ENCODE peak calls at places on chromosomes 13 and 19, in five cellular contexts. One of them, this sample, is unnamed.

GRCh38 chr13:47549219-47549752 is 451.8 kb downstream of the SUCLA2 start:
- DNase-seq in stomach: no peak
- DNase-seq in heart right ventricle: no peak
- DNase-seq in GM23338: peak; percentile 62
- DNase-seq in bronchial epithelial cell: no peak
- DNase-seq in this sample: no peak

GRCh38 chr19:15161028-15161984 is 39.5 kb downstream of the NOTCH3 start:
- DNase-seq in bronchial epithelial cell: no peak
- DNase-seq in GM23338: peak; percentile 38
- DNase-seq in stomach: no peak
- DNase-seq in heart right ventricle: no peak
- DNase-seq in this sample: no peak

GRCh38 chr19:54207908-54208783 is 7.5 kb downstream of the RPS9 start:
- DNase-seq in GM23338: no peak
- DNase-seq in stomach: peak; percentile 71
- DNase-seq in bronchial epithelial cell: peak; percentile 43
- DNase-seq in heart right ventricle: peak; percentile 78
- DNase-seq in this sample: peak; percentile 87

GRCh38 chr19:43839139-43839538 is 12.0 kb downstream of the ZNF283 start:
- DNase-seq in stomach: no peak
- DNase-seq in heart right ventricle: no peak
- DNase-seq in bronchial epithelial cell: no peak
- DNase-seq in GM23338: no peak
- DNase-seq in this sample: no peak

GRCh38 chr13:28375250-28375930 is 119.5 kb downstream of the FLT1 start:
- DNase-seq in bronchial epithelial cell: no peak
- DNase-seq in GM23338: no peak
- DNase-seq in heart right ventricle: no peak
- DNase-seq in stomach: no peak
- DNase-seq in this sample: no peak

GRCh38 chr13:39311619-39312018 is 273.4 kb downstream of the NHLRC3 start:
- DNase-seq in bronchial epithelial cell: no peak
- DNase-seq in GM23338: no peak
- DNase-seq in stomach: no peak
- DNase-seq in heart right ventricle: peak; percentile 42
- DNase-seq in this sample: no peak

GRCh38 chr13:111267205-111267604 is 53.2 kb upstream of the TEX29 start:
- DNase-seq in heart right ventricle: no peak
- DNase-seq in GM23338: no peak
- DNase-seq in bronchial epithelial cell: no peak
- DNase-seq in stomach: no peak
- DNase-seq in this sample: no peak

GRCh38 chr13:28313579-28313978 is 175.2 kb downstream of the PAN3 start:
- DNase-seq in bronchial epithelial cell: no peak
- DNase-seq in stomach: no peak
- DNase-seq in heart right ventricle: no peak
- DNase-seq in GM23338: peak; percentile 82
- DNase-seq in this sample: no peak

GRCh38 chr13:73602295-73602694 is 531.9 kb downstream of the KLF12 start:
- DNase-seq in bronchial epithelial cell: peak; percentile 87
- DNase-seq in GM23338: peak; percentile 22
- DNase-seq in stomach: no peak
- DNase-seq in heart right ventricle: no peak
- DNase-seq in this sample: no peak

GRCh38 chr13:22596157-22596863 is 584.5 kb upstream of the SGCG start:
- DNase-seq in GM23338: no peak
- DNase-seq in bronchial epithelial cell: no peak
- DNase-seq in stomach: no peak
- DNase-seq in heart right ventricle: no peak
- DNase-seq in this sample: no peak

GRCh38 chr13:63208811-63209210 is 1793.2 kb upstream of the PCDH20 start:
- DNase-seq in GM23338: no peak
- DNase-seq in stomach: no peak
- DNase-seq in bronchial epithelial cell: no peak
- DNase-seq in heart right ventricle: no peak
- DNase-seq in this sample: no peak

GRCh38 chr13:107866666-107867623 is 348.4 kb downstream of the LIG4 start:
- DNase-seq in GM23338: peak; percentile 64
- DNase-seq in heart right ventricle: no peak
- DNase-seq in bronchial epithelial cell: no peak
- DNase-seq in stomach: no peak
- DNase-seq in this sample: peak; percentile 66

GRCh38 chr13:112231451-112232083 is 144.6 kb upstream of the SPACA7 start:
- DNase-seq in GM23338: no peak
- DNase-seq in heart right ventricle: no peak
- DNase-seq in bronchial epithelial cell: no peak
- DNase-seq in stomach: no peak
- DNase-seq in this sample: peak; percentile 51

GRCh38 chr13:90453342-90453741 is 894.1 kb upstream of the MIR17HG start:
- DNase-seq in GM23338: no peak
- DNase-seq in stomach: no peak
- DNase-seq in heart right ventricle: no peak
- DNase-seq in bronchial epithelial cell: no peak
- DNase-seq in this sample: no peak

GRCh38 chr19:18903146-18904056 is 7.4 kb upstream of the CERS1 start:
- DNase-seq in GM23338: peak; percentile 21
- DNase-seq in heart right ventricle: no peak
- DNase-seq in bronchial epithelial cell: no peak
- DNase-seq in stomach: no peak
- DNase-seq in this sample: peak; percentile 52

GRCh38 chr19:7272856-7273578 is 21.2 kb downstream of the INSR start:
- DNase-seq in heart right ventricle: no peak
- DNase-seq in stomach: no peak
- DNase-seq in bronchial epithelial cell: no peak
- DNase-seq in GM23338: no peak
- DNase-seq in this sample: no peak

GRCh38 chr19:51548213-51548651 is 16.8 kb upstream of the SIGLEC6 start:
- DNase-seq in GM23338: no peak
- DNase-seq in heart right ventricle: no peak
- DNase-seq in stomach: no peak
- DNase-seq in bronchial epithelial cell: no peak
- DNase-seq in this sample: no peak

GRCh38 chr19:56091751-56092546 is 29.1 kb downstream of the ZNF787 start:
- DNase-seq in bronchial epithelial cell: no peak
- DNase-seq in stomach: no peak
- DNase-seq in heart right ventricle: no peak
- DNase-seq in GM23338: no peak
- DNase-seq in this sample: no peak

GRCh38 chr13:80224468-80224867 is 116.5 kb downstream of the SPRY2 start:
- DNase-seq in bronchial epithelial cell: peak; percentile 93
- DNase-seq in stomach: no peak
- DNase-seq in heart right ventricle: no peak
- DNase-seq in GM23338: no peak
- DNase-seq in this sample: no peak

GRCh38 chr13:80227645-80228044 is 113.3 kb downstream of the SPRY2 start:
- DNase-seq in GM23338: no peak
- DNase-seq in heart right ventricle: no peak
- DNase-seq in stomach: no peak
- DNase-seq in bronchial epithelial cell: no peak
- DNase-seq in this sample: no peak

GRCh38 chr13:80226645-80227044 is 114.3 kb downstream of the SPRY2 start:
- DNase-seq in heart right ventricle: no peak
- DNase-seq in stomach: no peak
- DNase-seq in bronchial epithelial cell: no peak
- DNase-seq in GM23338: no peak
- DNase-seq in this sample: no peak
- H3K4me3 ChIP-seq in heart right ventricle: no peak overlapping the region
- H3K4me3 ChIP-seq in stomach: no peak overlapping the region
- H3K4me3 ChIP-seq in bronchial epithelial cell: no peak overlapping the region
- H3K4me3 ChIP-seq in GM23338: no peak overlapping the region
- H3K4me3 ChIP-seq in this sample: no peak overlapping the region

GRCh38 chr13:43786472-43786765 is 353 bp downstream of the ENOX1 start:
- DNase-seq in stomach: no peak
- DNase-seq in heart right ventricle: no peak
- DNase-seq in GM23338: no peak
- DNase-seq in bronchial epithelial cell: no peak
- DNase-seq in this sample: no peak

GRCh38 chr13:43783820-43784219 is 3.0 kb downstream of the ENOX1 start:
- DNase-seq in stomach: no peak
- DNase-seq in GM23338: peak; percentile 66
- DNase-seq in bronchial epithelial cell: peak; percentile 67
- DNase-seq in heart right ventricle: peak; percentile 12
- DNase-seq in this sample: no peak

GRCh38 chr13:43784491-43784890 is 2.3 kb downstream of the ENOX1 start:
- DNase-seq in bronchial epithelial cell: no peak
- DNase-seq in GM23338: no peak
- DNase-seq in stomach: no peak
- DNase-seq in heart right ventricle: no peak
- DNase-seq in this sample: no peak

GRCh38 chr13:43785681-43786471 is 896 bp downstream of the ENOX1 start:
- DNase-seq in heart right ventricle: peak; percentile 88
- DNase-seq in bronchial epithelial cell: peak; percentile 50
- DNase-seq in stomach: peak; percentile 70
- DNase-seq in GM23338: peak; percentile 70
- DNase-seq in this sample: peak; percentile 70

GRCh38 chr13:43785166-43785680 is 1.5 kb downstream of the ENOX1 start:
- DNase-seq in bronchial epithelial cell: no peak
- DNase-seq in stomach: no peak
- DNase-seq in GM23338: peak; percentile 19
- DNase-seq in heart right ventricle: no peak
- DNase-seq in this sample: no peak
- H3K4me3 ChIP-seq in bronchial epithelial cell: peak overlapping the region; percentile 61
- H3K4me3 ChIP-seq in stomach: peak overlapping the region; percentile 74
- H3K4me3 ChIP-seq in GM23338: peak overlapping the region; percentile 72
- H3K4me3 ChIP-seq in heart right ventricle: no peak overlapping the region
- H3K4me3 ChIP-seq in this sample: peak overlapping the region; percentile 55

GRCh38 chr19:11265177-11265784 is 3.0 kb upstream of the DOCK6 start:
- DNase-seq in stomach: no peak
- DNase-seq in heart right ventricle: no peak
- DNase-seq in bronchial epithelial cell: no peak
- DNase-seq in GM23338: no peak
- DNase-seq in this sample: no peak
- H3K4me3 ChIP-seq in stomach: no peak overlapping the region
- H3K4me3 ChIP-seq in heart right ventricle: no peak overlapping the region
- H3K4me3 ChIP-seq in bronchial epithelial cell: no peak overlapping the region
- H3K4me3 ChIP-seq in GM23338: no peak overlapping the region
- H3K4me3 ChIP-seq in this sample: no peak overlapping the region

DNA sequence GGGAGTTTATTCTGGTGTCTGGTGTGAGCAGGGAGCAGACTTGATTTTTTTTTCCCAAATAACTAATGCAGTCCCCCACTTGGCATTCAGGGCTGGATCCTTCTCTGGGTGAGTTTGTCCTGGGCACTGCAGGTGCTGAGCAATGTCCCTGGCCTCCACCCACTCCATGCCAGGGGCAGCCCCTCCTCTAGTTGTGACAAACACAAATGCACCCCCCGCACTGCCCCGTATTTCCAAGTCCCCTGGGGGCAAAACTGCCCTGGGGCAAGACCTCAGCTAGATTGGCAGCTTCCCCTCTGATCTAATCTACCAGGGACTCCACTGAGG is 6.4 kb downstream of the MOB3A start:
- DNase-seq in heart right ventricle: no peak
- DNase-seq in bronchial epithelial cell: peak; percentile 16
- DNase-seq in GM23338: no peak
- DNase-seq in stomach: no peak
- DNase-seq in this sample: no peak
- H3K4me3 ChIP-seq in heart right ventricle: no peak overlapping the region
- H3K4me3 ChIP-seq in bronchial epithelial cell: peak overlapping the region; percentile 1
- H3K4me3 ChIP-seq in GM23338: no peak overlapping the region
- H3K4me3 ChIP-seq in stomach: no peak overlapping the region
- H3K4me3 ChIP-seq in this sample: no peak overlapping the region

GRCh38 chr13:103351035-103351828 is 285.0 kb upstream of the SLC10A2 start:
- DNase-seq in heart right ventricle: peak; percentile 13
- DNase-seq in GM23338: peak; percentile 62
- DNase-seq in stomach: no peak
- DNase-seq in bronchial epithelial cell: no peak
- DNase-seq in this sample: no peak
- H3K4me3 ChIP-seq in heart right ventricle: no peak overlapping the region
- H3K4me3 ChIP-seq in GM23338: peak overlapping the region; percentile 41
- H3K4me3 ChIP-seq in stomach: no peak overlapping the region
- H3K4me3 ChIP-seq in bronchial epithelial cell: no peak overlapping the region
- H3K4me3 ChIP-seq in this sample: no peak overlapping the region

DNA sequence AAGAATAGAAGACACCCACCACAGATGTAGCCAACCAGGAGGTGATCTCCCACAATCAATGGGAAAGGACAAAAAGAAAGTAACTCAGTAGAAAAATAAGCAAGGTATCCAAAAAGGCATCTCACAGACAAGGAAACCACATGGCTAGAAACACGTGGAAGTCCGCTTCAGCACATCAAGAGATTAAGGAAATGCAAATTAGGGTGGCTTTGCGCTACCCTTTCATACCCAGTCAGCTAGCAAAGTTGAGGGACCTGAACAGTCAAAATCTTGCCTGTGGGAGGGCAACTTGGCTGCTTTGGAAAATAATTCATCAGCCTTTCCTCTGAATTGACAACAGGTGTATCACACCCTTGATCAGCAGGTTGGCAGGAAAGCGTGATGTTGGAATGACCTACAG is 11.6 kb upstream of the UQCR11 start:
- DNase-seq in heart right ventricle: no peak
- DNase-seq in GM23338: no peak
- DNase-seq in stomach: no peak
- DNase-seq in bronchial epithelial cell: no peak
- DNase-seq in this sample: no peak
- H3K4me3 ChIP-seq in heart right ventricle: no peak overlapping the region
- H3K4me3 ChIP-seq in GM23338: no peak overlapping the region
- H3K4me3 ChIP-seq in stomach: no peak overlapping the region
- H3K4me3 ChIP-seq in bronchial epithelial cell: no peak overlapping the region
- H3K4me3 ChIP-seq in this sample: no peak overlapping the region

DNA sequence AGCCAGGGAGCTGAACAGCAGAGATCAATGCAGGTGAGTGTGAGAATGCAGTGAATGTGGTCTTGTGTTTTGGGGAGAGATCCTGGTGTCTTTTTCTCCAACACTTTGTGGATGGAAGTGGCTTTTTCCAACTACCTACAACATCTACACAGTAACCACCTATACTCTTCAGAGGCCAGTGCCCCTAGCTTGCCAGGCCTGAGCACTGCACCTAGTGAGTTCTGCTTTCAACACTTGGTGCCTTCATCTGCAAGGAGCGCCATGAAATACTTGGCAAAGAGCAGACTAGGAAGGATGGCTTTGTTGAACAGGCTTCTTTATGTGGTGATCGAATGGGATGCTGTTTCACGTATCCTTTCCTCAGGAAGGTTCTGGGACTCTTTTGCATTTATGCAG is 21.3 kb upstream of the HMGB1 start:
- DNase-seq in heart right ventricle: no peak
- DNase-seq in bronchial epithelial cell: no peak
- DNase-seq in stomach: no peak
- DNase-seq in GM23338: no peak
- DNase-seq in this sample: no peak
- H3K4me3 ChIP-seq in heart right ventricle: no peak overlapping the region
- H3K4me3 ChIP-seq in bronchial epithelial cell: no peak overlapping the region
- H3K4me3 ChIP-seq in stomach: no peak overlapping the region
- H3K4me3 ChIP-seq in GM23338: no peak overlapping the region
- H3K4me3 ChIP-seq in this sample: no peak overlapping the region

GRCh38 chr13:114149774-114150740 is 17.6 kb upstream of the RASA3 start:
- DNase-seq in bronchial epithelial cell: no peak
- DNase-seq in heart right ventricle: no peak
- DNase-seq in GM23338: no peak
- DNase-seq in stomach: no peak
- DNase-seq in this sample: no peak

GRCh38 chr13:114147803-114148520 is 15.5 kb upstream of the RASA3 start:
- DNase-seq in bronchial epithelial cell: no peak
- DNase-seq in stomach: no peak
- DNase-seq in heart right ventricle: no peak
- DNase-seq in GM23338: no peak
- DNase-seq in this sample: peak; percentile 32

GRCh38 chr13:114146629-114147028 is 14.2 kb upstream of the RASA3 start:
- DNase-seq in bronchial epithelial cell: no peak
- DNase-seq in stomach: no peak
- DNase-seq in GM23338: peak; percentile 62
- DNase-seq in heart right ventricle: no peak
- DNase-seq in this sample: peak; percentile 54

GRCh38 chr13:114146173-114146572 is 13.8 kb upstream of the RASA3 start:
- DNase-seq in bronchial epithelial cell: no peak
- DNase-seq in stomach: no peak
- DNase-seq in GM23338: no peak
- DNase-seq in heart right ventricle: no peak
- DNase-seq in this sample: peak; percentile 51

GRCh38 chr13:114148521-114148855 is 16.1 kb upstream of the RASA3 start:
- DNase-seq in GM23338: no peak
- DNase-seq in stomach: peak; percentile 51
- DNase-seq in bronchial epithelial cell: no peak
- DNase-seq in heart right ventricle: no peak
- DNase-seq in this sample: peak; percentile 51
- H3K4me3 ChIP-seq in GM23338: no peak overlapping the region
- H3K4me3 ChIP-seq in stomach: no peak overlapping the region
- H3K4me3 ChIP-seq in bronchial epithelial cell: no peak overlapping the region
- H3K4me3 ChIP-seq in heart right ventricle: no peak overlapping the region
- H3K4me3 ChIP-seq in this sample: no peak overlapping the region

This sample was measured in upper lobe of right lung.